ENCODE peak calls at places on chromosomes 2 and 18, in ten cellular contexts. M is A549, A is lung, H is pancreas, F is HCT116, O is tibial artery, Z is IMR-90, B is esophagus squamous epithelium, T is cardiac muscle cell, V is AG04450. W is an unnamed sample.

GRCh38 chr2:19883971-19884720 is 17.6 kb downstream of the TTC32 start:
- DNase-seq in H (no peak), F (no peak), M (no peak), Z (no peak), V (no peak), B (no peak), A (peak), O (no peak), T (no peak), W (no peak)

GRCh38 chr18:37251679-37252078 is 313.9 kb downstream of the CELF4 start:
- DNase-seq in Z (no peak), M (no peak), O (no peak), T (peak), F (no peak), A (no peak), B (no peak), V (no peak), H (peak), W (no peak)

GRCh38 chr18:446941-447560 is 53.5 kb downstream of the COLEC12 start:
- DNase-seq in A (no peak), V (no peak), T (peak), M (no peak), B (no peak), H (no peak), F (no peak), Z (peak), O (no peak), W (no peak)

GRCh38 chr18:6203791-6204190 is 210.9 kb downstream of the L3MBTL4 start:
- DNase-seq in Z (no peak), M (no peak), O (no peak), V (no peak), F (no peak), B (no peak), A (no peak), T (no peak), H (peak), W (no peak)

GRCh38 chr2:37523861-37524362 is 147.5 kb downstream of the CDC42EP3 start:
- DNase-seq in B (no peak), Z (peak), O (peak), F (no peak), T (peak), M (no peak), V (peak), A (peak), H (no peak), W (peak)

GRCh38 chr2:235501663-235502009 is 7.8 kb downstream of the AGAP1 start:
- DNase-seq in H (no peak), B (no peak), O (no peak), V (no peak), Z (no peak), A (no peak), F (no peak), M (no peak), T (no peak), W (no peak)

GRCh38 chr2:216666461-216667233 is 28.7 kb downstream of the IGFBP5 start:
- DNase-seq in V (no peak), O (no peak), B (no peak), T (peak), M (peak), F (peak), Z (peak), A (peak), H (peak), W (peak)

GRCh38 chr18:10860937-10861336 is 288.4 kb downstream of the PIEZO2 start:
- DNase-seq in V (peak), M (no peak), B (no peak), O (no peak), A (no peak), Z (peak), F (no peak), T (no peak), H (no peak), W (no peak)

GRCh38 chr18:55144226-55144625 is 185.0 kb upstream of the CCDC68 start:
- DNase-seq in O (no peak), F (no peak), Z (no peak), V (no peak), H (no peak), M (no peak), A (no peak), B (no peak), T (peak), W (no peak)

GRCh38 chr2:85607268-85608215 is 4.3 kb downstream of the C2orf68 start:
- DNase-seq in F (no peak), V (no peak), B (no peak), H (no peak), M (no peak), A (peak), Z (no peak), O (no peak), T (no peak), W (no peak)

GRCh38 chr2:201110615-201111014 is 5.3 kb upstream of the CFLAR start:
- DNase-seq in B (no peak), M (no peak), H (no peak), Z (no peak), T (no peak), V (no peak), F (no peak), O (no peak), A (no peak), W (no peak)

GRCh38 chr2:54898451-54899226 is 151.6 kb downstream of the RTN4 start:
- DNase-seq in V (no peak), B (no peak), F (no peak), Z (no peak), H (no peak), A (no peak), T (no peak), M (no peak), O (no peak), W (no peak)

GRCh38 chr18:35334183-35334582 is 10.0 kb downstream of the ZNF24 start:
- DNase-seq in V (no peak), A (no peak), Z (no peak), B (no peak), O (no peak), T (no peak), F (no peak), H (no peak), M (no peak), W (no peak)

GRCh38 chr2:3159801-3160545 is 217.6 kb downstream of the EIPR1 start:
- DNase-seq in O (no peak), A (no peak), F (no peak), V (no peak), M (no peak), Z (no peak), B (no peak), H (no peak), T (no peak), W (no peak)

GRCh38 chr18:11336241-11336640 is 186.9 kb upstream of the PIEZO2 start:
- DNase-seq in O (no peak), A (no peak), Z (no peak), F (no peak), V (no peak), H (no peak), M (no peak), T (peak), B (no peak), W (no peak)

DNA sequence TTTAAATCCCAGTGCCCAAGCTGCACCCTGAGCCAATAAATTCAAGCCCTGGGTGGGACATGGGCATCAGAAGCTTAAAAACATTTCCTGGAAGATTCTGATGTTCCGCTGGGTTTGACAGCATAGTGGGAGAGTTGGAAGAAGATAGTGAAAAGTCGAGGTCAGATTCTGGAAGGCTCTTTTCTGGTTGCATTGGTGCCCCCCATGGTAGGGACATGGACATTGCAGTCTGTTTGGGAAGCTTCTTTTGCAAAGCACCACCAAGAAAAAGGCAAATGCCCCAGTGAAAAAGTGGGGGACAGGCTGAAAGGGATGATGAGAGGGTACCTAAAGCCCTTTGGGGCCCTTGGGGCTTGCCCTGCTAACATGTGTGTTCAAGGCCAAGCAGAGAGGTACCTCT is 21.0 kb downstream of the MERTK start:
- DNase-seq in B (no peak), F (no peak), A (no peak), V (no peak), Z (no peak), O (no peak), T (no peak), M (no peak), H (no peak), W (no peak)
- TF ChIP-seq CTCF in B (no peak), F (peak), A (no peak), V (peak), Z (no peak), O (no peak), T (peak), M (no peak), H (no peak), W (no peak)

GRCh38 chr18:27225947-27226481 is 40.9 kb upstream of the CHST9 start:
- DNase-seq in O (no peak), B (no peak), Z (no peak), F (no peak), T (no peak), M (no peak), H (no peak), V (no peak), A (no peak), W (no peak)

GRCh38 chr18:27226556-27227075 is 41.5 kb upstream of the CHST9 start:
- DNase-seq in F (no peak), Z (no peak), T (no peak), B (no peak), O (no peak), M (no peak), H (no peak), A (no peak), V (no peak), W (no peak)

GRCh38 chr18:27223570-27224340 is 38.6 kb upstream of the CHST9 start:
- DNase-seq in B (no peak), Z (no peak), F (no peak), M (no peak), H (no peak), V (no peak), O (no peak), T (no peak), A (no peak), W (no peak)

GRCh38 chr18:27227721-27228120 is 42.6 kb upstream of the CHST9 start:
- DNase-seq in Z (no peak), F (no peak), V (no peak), T (no peak), M (no peak), H (no peak), O (no peak), B (no peak), A (no peak), W (no peak)
- H3K27ac ChIP-seq in Z (no peak), F (no peak), V (no peak), T (no peak), M (no peak), H (no peak), O (no peak), B (no peak), A (no peak), W (no peak)

GRCh38 chr18:79509536-79509930 is 113.8 kb downstream of the NFATC1 start:
- DNase-seq in Z (no peak), A (no peak), T (no peak), V (no peak), H (no peak), M (no peak), F (no peak), B (no peak), O (peak), W (no peak)

GRCh38 chr18:79511671-79512301 is 116.1 kb downstream of the NFATC1 start:
- DNase-seq in V (no peak), A (no peak), Z (no peak), T (no peak), M (no peak), O (peak), H (no peak), B (no peak), F (no peak), W (no peak)

GRCh38 chr18:79510046-79510685 is 114.4 kb downstream of the NFATC1 start:
- DNase-seq in Z (no peak), V (no peak), T (no peak), B (no peak), H (no peak), A (no peak), M (no peak), F (no peak), O (peak), W (no peak)

GRCh38 chr18:79511271-79511670 is 115.5 kb downstream of the NFATC1 start:
- DNase-seq in O (peak), F (no peak), T (no peak), H (no peak), Z (no peak), V (no peak), B (no peak), A (no peak), M (no peak), W (no peak)

DNA sequence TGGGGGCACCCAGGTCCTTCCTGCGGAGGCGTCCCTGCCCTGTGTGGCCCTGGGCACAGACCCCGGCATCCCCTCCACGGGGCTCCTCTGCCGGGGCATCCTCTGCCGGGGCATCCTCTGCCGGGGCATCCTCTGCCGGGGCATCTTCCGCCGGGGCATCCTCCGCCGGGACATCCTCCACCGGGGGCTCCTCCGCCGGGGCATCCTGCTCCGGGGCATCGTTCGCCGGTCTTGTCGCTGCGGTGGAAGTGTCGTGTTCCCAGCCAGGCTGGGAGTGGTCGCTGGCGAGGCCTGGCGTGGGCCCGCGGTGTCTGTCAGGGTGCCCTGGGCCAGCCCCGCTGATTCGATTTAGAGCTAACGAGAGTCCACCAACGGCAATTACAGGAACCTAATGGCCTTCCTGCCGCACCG is 115.0 kb downstream of the NFATC1 start:
- DNase-seq in A (no peak), O (peak), F (no peak), M (no peak), B (no peak), Z (no peak), H (no peak), T (no peak), V (no peak), W (no peak)
- TF ChIP-seq CTCF in A (no peak), O (no peak), F (no peak), M (no peak), B (no peak), Z (no peak), H (no peak), T (no peak), V (no peak), W (no peak)

GRCh38 chr2:168519534-168520308 is 63.6 kb downstream of the CERS6 start:
- DNase-seq in F (no peak), A (no peak), M (no peak), O (no peak), B (no peak), V (no peak), H (no peak), Z (no peak), T (peak), W (no peak)
- H3K27ac ChIP-seq in F (no peak), A (no peak), M (no peak), O (no peak), B (no peak), V (no peak), H (no peak), Z (no peak), T (no peak), W (no peak)

GRCh38 chr2:64317712-64318475 is 136.1 kb upstream of the LGALSL start:
- DNase-seq in F (no peak), H (no peak), O (no peak), A (no peak), Z (no peak), B (no peak), V (no peak), T (no peak), M (no peak), W (no peak)
- TF ChIP-seq CTCF in F (no peak), H (no peak), O (no peak), A (no peak), Z (no peak), B (no peak), V (no peak), T (no peak), M (no peak), W (no peak)

W was measured in RWPE1.